ENCODE peak calls at places on chromosomes 16 and 17, in five cellular contexts. A, R, M, G and E are unnamed samples.
A peak's percentile ranks its signal among the peaks of the same experiment; 100 is the strongest.

GRCh38 chr16:87602005-87602790 is at the start of gene JPH3:
- DNase-seq in A (no peak), R (no peak), M (no peak), G (no peak), E (no peak)

GRCh38 chr17:3639981-3640596 is 3.5 kb downstream of the CTNS start:
- DNase-seq in A (no peak), R (no peak), M (no peak), G (no peak), E (no peak)

GRCh38 chr17:20010099-20010863 is 1.1 kb downstream of the SPECC1 start:
- DNase-seq in A (no peak), R (peak; percentile 54), M (no peak), G (no peak), E (no peak)

GRCh38 chr16:76946879-76947278 is 244.1 kb upstream of the MON1B start:
- DNase-seq in A (no peak), R (no peak), M (no peak), G (no peak), E (no peak)

GRCh38 chr17:28949185-28950016 is 1.9 kb downstream of the PHF12 start:
- DNase-seq in A (peak; percentile 29), R (peak; percentile 77), M (peak; percentile 36), G (no peak), E (peak; percentile 38)

GRCh38 chr17:6254036-6254435 is 180.9 kb downstream of the AIPL1 start:
- DNase-seq in A (no peak), R (no peak), M (no peak), G (no peak), E (no peak)

GRCh38 chr17:37708616-37709212 is 36.1 kb downstream of the HNF1B start:
- DNase-seq in A (no peak), R (no peak), M (no peak), G (no peak), E (no peak)

GRCh38 chr17:17519886-17520285 is 23.7 kb upstream of the RASD1 start:
- DNase-seq in A (no peak), R (peak; percentile 17), M (no peak), G (no peak), E (no peak)

GRCh38 chr17:64411999-64412771 is 21.5 kb upstream of the PECAM1 start:
- DNase-seq in A (no peak), R (peak; percentile 78), M (no peak), G (no peak), E (no peak)

GRCh38 chr16:54446639-54447038 is 160.1 kb upstream of the IRX3 start:
- DNase-seq in A (no peak), R (peak; percentile 82), M (no peak), G (no peak), E (no peak)

GRCh38 chr17:8503807-8504206 is 68.1 kb downstream of the NDEL1 start:
- DNase-seq in A (no peak), R (peak; percentile 40), M (no peak), G (no peak), E (no peak)

GRCh38 chr17:12463102-12463501 is 202.6 kb upstream of the MYOCD start:
- DNase-seq in A (no peak), R (no peak), M (no peak), G (no peak), E (no peak)

GRCh38 chr17:80132906-80133625 is 13.9 kb downstream of the EIF4A3 start:
- DNase-seq in A (no peak), R (no peak), M (no peak), G (no peak), E (no peak)

GRCh38 chr17:28173801-28174200 is 131.3 kb downstream of the NLK start:
- DNase-seq in A (no peak), R (no peak), M (no peak), G (no peak), E (no peak)

GRCh38 chr16:2776500-2777139 is 460 bp downstream of the ELOB start:
- DNase-seq in A (no peak), R (peak; percentile 46), M (peak; percentile 30), G (no peak), E (no peak)

GRCh38 chr16:12944300-12944699 is 42.9 kb downstream of the SHISA9 start:
- DNase-seq in A (no peak), R (no peak), M (no peak), G (no peak), E (no peak)

GRCh38 chr16:70723740-70724145 is 37.9 kb upstream of the MTSS2 start:
- DNase-seq in A (no peak), R (no peak), M (no peak), G (no peak), E (no peak)

GRCh38 chr16:65373095-65373494 is 251.2 kb upstream of the CDH11 start:
- DNase-seq in A (no peak), R (no peak), M (no peak), G (no peak), E (no peak)

GRCh38 chr16:1890024-1890700 is 18.2 kb upstream of the MEIOB start:
- DNase-seq in A (no peak), R (peak; percentile 1), M (no peak), G (no peak), E (no peak)

GRCh38 chr16:52573365-52574104 is 26.6 kb upstream of the TOX3 start:
- DNase-seq in A (no peak), R (no peak), M (no peak), G (no peak), E (no peak)

GRCh38 chr16:4388275-4389021 is 16.8 kb downstream of the VASN start:
- DNase-seq in A (no peak), R (no peak), M (peak; percentile 4), G (no peak), E (no peak)

GRCh38 chr16:17470002-17470870 is 524 bp downstream of the XYLT1 start:
- DNase-seq in A (peak; percentile 14), R (peak; percentile 48), M (peak; percentile 30), G (no peak), E (peak; percentile 28)

GRCh38 chr16:86355538-86355937 is 154.8 kb upstream of the FOXF1 start:
- DNase-seq in A (no peak), R (no peak), M (no peak), G (no peak), E (no peak)

GRCh38 chr17:38844261-38844757 is 9.2 kb downstream of the RPL23 start:
- DNase-seq in A (no peak), R (no peak), M (no peak), G (no peak), E (no peak)

GRCh38 chr16:67243481-67243880 is 3.8 kb downstream of the FHOD1 start:
- DNase-seq in A (no peak), R (peak; percentile 64), M (no peak), G (no peak), E (no peak)